ENCODE peak calls at places on chromosome 18, in ten cellular contexts. C is ascending aorta, W is GM12865, Q is GM23338, J is cardiac muscle cell, F is AG04450, P is GM13976, G is dorsolateral prefrontal cortex, B is gastrocnemius medialis, M is RWPE1. O is an unnamed sample.

GRCh38 chr18:24502621-24503020 is 42.2 kb downstream of the HRH4 start:
- DNase-seq in M (no peak), B (no peak), W (no peak), F (no peak), Q (no peak), J (no peak), C (no peak), G (no peak), P (no peak), O (no peak)

GRCh38 chr18:21257383-21257782 is 15.4 kb downstream of the GREB1L start:
- DNase-seq in W (no peak), Q (no peak), C (no peak), P (no peak), F (no peak), M (no peak), B (no peak), G (no peak), J (peak), O (no peak)

GRCh38 chr18:13407484-13407883 is 188.9 kb downstream of the LDLRAD4 start:
- DNase-seq in P (no peak), B (no peak), M (no peak), G (no peak), F (no peak), J (no peak), Q (no peak), C (peak), W (no peak), O (no peak)

GRCh38 chr18:950882-951539 is 46.3 kb downstream of the ADCYAP1 start:
- DNase-seq in Q (no peak), B (no peak), F (no peak), G (no peak), P (no peak), W (no peak), M (peak), C (no peak), J (no peak), O (no peak)

GRCh38 chr18:36360256-36360909 is 62.9 kb downstream of the FHOD3 start:
- DNase-seq in M (no peak), F (no peak), B (no peak), G (no peak), W (peak), C (no peak), P (no peak), J (no peak), Q (no peak), O (no peak)

GRCh38 chr18:12282436-12283039 is 25.5 kb upstream of the TUBB6 start:
- DNase-seq in F (peak), G (no peak), C (no peak), Q (no peak), W (no peak), P (no peak), M (peak), B (no peak), J (peak), O (no peak)

GRCh38 chr18:62277045-62277444 is 48.1 kb upstream of the TNFRSF11A start:
- DNase-seq in P (no peak), M (no peak), G (no peak), B (no peak), J (no peak), F (no peak), Q (no peak), W (peak), C (no peak), O (no peak)

GRCh38 chr18:70371908-70372307 is 83.1 kb downstream of the SOCS6 start:
- DNase-seq in B (no peak), M (no peak), G (no peak), Q (no peak), J (no peak), F (no peak), W (no peak), C (no peak), P (no peak), O (no peak)

GRCh38 chr18:70181015-70181414 is 24.5 kb downstream of the RTTN start:
- DNase-seq in B (no peak), Q (no peak), J (peak), F (peak), G (no peak), C (no peak), P (no peak), W (no peak), M (peak), O (no peak)

GRCh38 chr18:33210575-33211189 is 229.8 kb downstream of the CCDC178 start:
- DNase-seq in Q (peak), C (no peak), M (no peak), J (peak), B (no peak), W (peak), P (no peak), F (no peak), G (no peak), O (no peak)

GRCh38 chr18:46402396-46402795 is 254.6 kb downstream of the LOXHD1 start:
- DNase-seq in G (no peak), Q (no peak), F (no peak), B (no peak), J (peak), P (no peak), M (no peak), W (no peak), C (no peak), O (no peak)

GRCh38 chr18:62331581-62332436 is 6.7 kb downstream of the TNFRSF11A start:
- DNase-seq in Q (no peak), P (no peak), G (no peak), W (peak), J (peak), B (no peak), C (no peak), M (no peak), F (peak), O (peak)

GRCh38 chr18:27184115-27185024 is 738 bp downstream of the CHST9 start:
- DNase-seq in F (no peak), J (no peak), C (no peak), M (no peak), B (no peak), W (no peak), Q (peak), P (peak), G (no peak), O (no peak)

GRCh38 chr18:21955757-21956652 is 213.4 kb upstream of the GATA6 start:
- DNase-seq in M (peak), P (peak), F (peak), Q (peak), B (peak), G (peak), W (peak), J (peak), C (peak), O (peak)

GRCh38 chr18:13451661-13452447 is 233.3 kb downstream of the LDLRAD4 start:
- DNase-seq in B (no peak), P (no peak), G (no peak), J (no peak), M (no peak), W (no peak), C (peak), Q (peak), F (no peak), O (no peak)

GRCh38 chr18:76359909-76360308 is 135.1 kb downstream of the ZNF516 start:
- DNase-seq in C (no peak), J (no peak), G (no peak), Q (no peak), F (no peak), B (no peak), P (no peak), W (no peak), M (no peak), O (no peak)

GRCh38 chr18:11726556-11726955 is 37.5 kb downstream of the GNAL start:
- DNase-seq in G (no peak), P (no peak), J (peak), B (no peak), C (no peak), M (peak), Q (no peak), W (no peak), F (no peak), O (no peak)

GRCh38 chr18:31576670-31577069 is 15.0 kb upstream of the TTR start:
- DNase-seq in B (no peak), Q (no peak), P (no peak), C (no peak), M (no peak), W (peak), J (no peak), G (no peak), F (no peak), O (no peak)

GRCh38 chr18:61833387-61833786 is 59.4 kb downstream of the RNF152 start:
- DNase-seq in G (no peak), P (no peak), J (peak), M (no peak), B (no peak), C (no peak), F (no peak), Q (no peak), W (peak), O (no peak)

GRCh38 chr18:47247036-47247832 is 4.2 kb downstream of the SKOR2 start:
- DNase-seq in F (no peak), Q (peak), G (no peak), J (no peak), W (no peak), B (no peak), P (no peak), C (no peak), M (no peak), O (no peak)

GRCh38 chr18:62510744-62511143 is 12.1 kb upstream of the ZCCHC2 start:
- DNase-seq in G (no peak), J (no peak), W (no peak), C (no peak), B (no peak), P (no peak), F (no peak), Q (no peak), M (no peak), O (no peak)

GRCh38 chr18:75208055-75208835 is 694 bp downstream of the PTGR3 start:
- DNase-seq in G (peak), C (peak), B (peak), M (no peak), J (peak), P (peak), W (peak), Q (peak), F (no peak), O (peak)

GRCh38 chr18:73261243-73261642 is 393.5 kb upstream of the NETO1 start:
- DNase-seq in C (no peak), F (no peak), W (no peak), M (no peak), G (no peak), P (no peak), J (no peak), Q (no peak), B (no peak), O (no peak)

GRCh38 chr18:31942301-31942998 is 478 bp downstream of the TRAPPC8 start:
- DNase-seq in F (no peak), P (peak), C (no peak), B (peak), W (peak), J (peak), Q (peak), G (no peak), M (peak), O (peak)

GRCh38 chr18:45834303-45834702 is 8.8 kb downstream of the SIGLEC15 start:
- DNase-seq in M (no peak), P (no peak), W (no peak), J (no peak), Q (no peak), C (no peak), G (no peak), F (no peak), B (no peak), O (no peak)

GRCh38 chr18:13527730-13528129 is 198.6 kb downstream of the FAM210A start:
- DNase-seq in Q (no peak), F (no peak), B (no peak), W (no peak), M (no peak), C (peak), P (no peak), J (no peak), G (no peak), O (no peak)

GRCh38 chr18:49212819-49213218 is 247.6 kb downstream of the DYM start:
- DNase-seq in M (no peak), C (no peak), B (no peak), J (peak), P (no peak), Q (no peak), F (no peak), G (no peak), W (no peak), O (no peak)

GRCh38 chr18:44771957-44772917 is 91.5 kb downstream of the SETBP1 start:
- DNase-seq in C (no peak), Q (no peak), J (no peak), B (no peak), G (no peak), M (no peak), P (no peak), F (no peak), W (no peak), O (no peak)

GRCh38 chr18:9182852-9183399 is 46.3 kb downstream of the ANKRD12 start:
- DNase-seq in J (no peak), C (no peak), P (no peak), G (no peak), M (no peak), Q (no peak), W (no peak), B (no peak), F (no peak), O (no peak)

GRCh38 chr18:42828881-42829280 is 286.6 kb downstream of the RIT2 start:
- DNase-seq in C (no peak), F (no peak), J (no peak), B (no peak), Q (no peak), M (no peak), W (no peak), G (no peak), P (no peak), O (no peak)

GRCh38 chr18:36635414-36636096 is 193.2 kb downstream of the TPGS2 start:
- DNase-seq in B (no peak), C (no peak), Q (no peak), M (no peak), F (no peak), P (peak), W (peak), G (no peak), J (no peak), O (no peak)

GRCh38 chr18:54090856-54091255 is 133.6 kb downstream of the MBD2 start:
- DNase-seq in M (no peak), G (no peak), Q (no peak), W (peak), P (no peak), C (no peak), F (no peak), B (no peak), J (no peak), O (no peak)

GRCh38 chr18:50231621-50232020 is 34.7 kb downstream of the CFAP53 start:
- DNase-seq in M (peak), G (no peak), C (no peak), W (no peak), Q (no peak), J (no peak), P (no peak), F (no peak), B (no peak), O (no peak)

GRCh38 chr18:73739098-73739497 is 408.5 kb downstream of the FBXO15 start:
- DNase-seq in W (no peak), F (no peak), C (no peak), B (no peak), J (peak), M (peak), P (no peak), G (no peak), Q (no peak), O (no peak)

GRCh38 chr18:47204908-47205522 is 28.9 kb upstream of the IER3IP1 start:
- DNase-seq in G (no peak), Q (peak), C (no peak), B (no peak), F (peak), J (peak), P (peak), W (peak), M (peak), O (peak)

GRCh38 chr18:52283927-52284326 is 56.1 kb upstream of the DCC start:
- DNase-seq in W (no peak), J (no peak), Q (no peak), P (no peak), B (no peak), M (no peak), G (no peak), C (no peak), F (no peak), O (no peak)

GRCh38 chr18:46856975-46857374 is 60.3 kb downstream of the PIAS2 start:
- DNase-seq in F (no peak), M (no peak), B (no peak), C (no peak), J (peak), Q (no peak), G (no peak), W (peak), P (peak), O (no peak)

GRCh38 chr18:58224425-58224750 is 180.4 kb downstream of the NEDD4L start:
- DNase-seq in C (no peak), P (no peak), B (no peak), G (no peak), J (no peak), Q (no peak), M (no peak), F (no peak), W (no peak), O (no peak)

GRCh38 chr18:58222439-58223125 is 178.6 kb downstream of the NEDD4L start:
- DNase-seq in F (no peak), W (no peak), B (no peak), G (no peak), P (no peak), Q (no peak), J (no peak), M (no peak), C (no peak), O (no peak)

GRCh38 chr18:58223717-58224424 is 179.8 kb downstream of the NEDD4L start:
- DNase-seq in Q (no peak), P (no peak), B (peak), G (no peak), M (peak), C (peak), W (no peak), F (peak), J (peak), O (peak)

GRCh38 chr18:58218111-58218510 is 174.1 kb downstream of the NEDD4L start:
- DNase-seq in B (no peak), M (no peak), G (no peak), W (no peak), Q (no peak), C (no peak), F (no peak), P (no peak), J (peak), O (no peak)

DNA sequence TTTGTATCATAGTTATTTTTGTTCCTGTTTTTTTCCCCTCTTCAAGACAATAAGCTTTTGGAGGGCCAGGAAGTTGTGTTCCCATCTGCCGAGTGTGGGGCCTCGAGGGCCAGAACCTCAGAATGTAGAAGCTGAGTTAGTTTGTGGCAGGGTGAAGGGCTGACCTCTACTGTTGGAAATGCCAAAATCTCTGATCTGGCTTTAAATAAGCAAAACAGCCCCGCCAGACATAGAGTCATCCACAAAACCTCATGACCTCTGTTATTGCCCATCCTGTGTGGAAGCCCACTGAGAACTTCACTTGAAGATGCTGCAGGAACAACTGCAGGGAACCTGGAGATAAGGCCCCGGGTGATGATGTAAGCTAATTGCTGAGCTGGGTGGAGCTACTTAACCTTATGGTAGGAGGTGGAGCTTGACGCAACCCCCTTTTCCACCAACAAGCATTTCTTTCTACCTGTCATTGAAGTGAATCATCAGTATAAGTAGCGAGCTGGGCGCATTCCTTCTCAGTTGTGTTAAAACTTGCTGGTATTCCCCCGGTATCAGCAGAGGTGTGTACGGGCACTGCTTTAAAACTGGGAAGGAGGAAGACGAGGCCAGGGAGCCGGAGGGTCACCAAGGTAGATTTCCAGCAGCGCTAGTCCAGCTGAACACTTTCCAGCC is 177.2 kb downstream of the NEDD4L start:
- DNase-seq in G (no peak), Q (peak), J (peak), P (no peak), B (no peak), M (peak), F (no peak), C (no peak), W (no peak), O (no peak)
- TF ChIP-seq CTCF in G (no peak), Q (peak), J (no peak), P (no peak), B (no peak), M (no peak), F (no peak), C (no peak), W (no peak), O (no peak)

GRCh38 chr18:66495844-66496243 is 108.0 kb downstream of the CDH19 start:
- DNase-seq in M (peak), W (peak), G (peak), Q (peak), C (no peak), F (no peak), J (peak), B (no peak), P (peak), O (peak)
- TF ChIP-seq CTCF in M (peak), W (peak), G (peak), Q (peak), C (no peak), F (no peak), J (peak), B (peak), P (peak), O (no peak)

GRCh38 chr18:25563346-25563745 is 211.4 kb upstream of the ZNF521 start:
- DNase-seq in Q (no peak), M (no peak), F (no peak), C (no peak), J (no peak), W (no peak), P (no peak), G (no peak), B (no peak), O (no peak)

GRCh38 chr18:25557006-25557405 is 205.0 kb upstream of the ZNF521 start:
- DNase-seq in B (no peak), F (no peak), M (no peak), G (no peak), J (peak), Q (no peak), W (no peak), C (no peak), P (no peak), O (no peak)

GRCh38 chr18:25560369-25560768 is 208.4 kb upstream of the ZNF521 start:
- DNase-seq in C (no peak), W (no peak), B (peak), F (no peak), M (no peak), J (no peak), G (no peak), P (no peak), Q (no peak), O (peak)

GRCh38 chr18:25563816-25564370 is 211.9 kb upstream of the ZNF521 start:
- DNase-seq in G (no peak), P (no peak), F (no peak), W (no peak), C (no peak), J (no peak), B (no peak), Q (no peak), M (no peak), O (no peak)

DNA sequence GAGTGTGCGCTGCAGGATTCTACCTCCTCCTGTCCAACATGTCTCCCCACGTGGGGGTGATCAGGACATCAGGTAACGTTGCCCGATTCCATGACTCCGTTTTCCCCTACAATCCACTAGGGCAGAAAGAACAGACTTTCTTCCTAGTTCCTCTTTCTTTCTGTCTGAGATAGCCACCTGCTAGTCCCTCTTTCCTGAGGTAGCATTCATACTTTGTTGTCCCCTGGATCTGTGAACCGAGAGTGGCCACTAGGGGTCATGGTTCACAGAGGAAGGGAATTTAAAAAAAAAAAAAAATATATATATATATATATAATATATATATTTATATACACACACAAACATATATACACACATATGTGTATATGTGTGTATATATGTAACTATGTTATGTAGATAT is 210.0 kb upstream of the ZNF521 start:
- DNase-seq in G (no peak), M (no peak), Q (peak), F (peak), W (peak), C (no peak), J (peak), P (peak), B (no peak), O (no peak)
- TF ChIP-seq CTCF in G (peak), M (no peak), Q (peak), F (peak), W (peak), C (no peak), J (peak), P (no peak), B (peak), O (peak)

GRCh38 chr18:2699001-2699400 is 43.5 kb downstream of the SMCHD1 start:
- DNase-seq in P (no peak), W (no peak), M (no peak), B (no peak), G (no peak), C (no peak), J (no peak), F (no peak), Q (no peak), O (no peak)
- TF ChIP-seq CTCF in P (no peak), W (no peak), M (no peak), B (no peak), G (no peak), C (no peak), J (no peak), F (no peak), Q (no peak), O (no peak)